ENCODE peak calls at places on chromosomes 16 and 17, in four cellular contexts. A is SW480; O is head of caudate nucleus; U is activated CD4-positive, alpha-beta memory T cell treated with anti-CD3 and anti-CD28 coated beads for 36 hours. E is an unnamed sample.

GRCh38 chr17:29176500-29177351 is 3.5 kb downstream of the MYO18A start:
- DNase-seq in A (peak), O (peak), U (peak), E (peak)

GRCh38 chr16:88920618-88921602 is 54.5 kb upstream of the PABPN1L start:
- DNase-seq in A (peak), O (no peak), U (peak), E (no peak)

GRCh38 chr16:85104821-85105391 is 7.4 kb downstream of the CIBAR2 start:
- DNase-seq in A (no peak), O (peak), U (peak), E (no peak)

GRCh38 chr16:86977076-86977676 is 340.0 kb downstream of the C16orf95 start:
- DNase-seq in A (no peak), O (no peak), U (no peak), E (no peak)

GRCh38 chr17:79651751-79652150 is 40.9 kb upstream of the RBFOX3 start:
- DNase-seq in A (no peak), O (no peak), U (no peak), E (no peak)

GRCh38 chr16:27703545-27703944 is 153.6 kb downstream of the KATNIP start:
- DNase-seq in A (no peak), O (peak), U (no peak), E (no peak)

GRCh38 chr17:58476812-58477211 is 11.4 kb downstream of the HSF5 start:
- DNase-seq in A (no peak), O (no peak), U (no peak), E (no peak)

GRCh38 chr16:87706278-87707000 is 59.3 kb downstream of the KLHDC4 start:
- DNase-seq in A (no peak), O (no peak), U (no peak), E (no peak)

GRCh38 chr17:74512041-74512440 is 19.2 kb downstream of the CD300LB start:
- DNase-seq in A (no peak), O (no peak), U (no peak), E (no peak)

GRCh38 chr17:82305727-82306300 is 11.6 kb downstream of the CD7 start:
- DNase-seq in A (no peak), O (no peak), U (peak), E (no peak)

GRCh38 chr17:2106308-2106707 is 51.4 kb downstream of the HIC1 start:
- DNase-seq in A (no peak), O (no peak), U (no peak), E (no peak)

GRCh38 chr17:30273373-30273772 is 18.4 kb downstream of the BLMH start:
- DNase-seq in A (no peak), O (no peak), U (no peak), E (no peak)

GRCh38 chr17:49337900-49338299 is 24.1 kb downstream of the ZNF652 start:
- DNase-seq in A (no peak), O (no peak), U (no peak), E (no peak)

GRCh38 chr17:38725066-38725465 is 5.1 kb upstream of the CISD3 start:
- DNase-seq in A (no peak), O (no peak), U (no peak), E (no peak)

GRCh38 chr17:48544356-48545021 is 420 bp downstream of the HOXB2 start:
- DNase-seq in A (no peak), O (no peak), U (peak), E (peak)

GRCh38 chr16:89863741-89864391 is 9.5 kb upstream of the TCF25 start:
- DNase-seq in A (no peak), O (no peak), U (peak), E (no peak)

GRCh38 chr17:71801301-71801700 is 319.5 kb upstream of the SOX9 start:
- DNase-seq in A (no peak), O (peak), U (no peak), E (no peak)

GRCh38 chr17:81740395-81740961 is 28.4 kb downstream of the SLC25A10 start:
- DNase-seq in A (no peak), O (no peak), U (no peak), E (no peak)

GRCh38 chr17:31680126-31680525 is 178.9 kb downstream of the COPRS start:
- DNase-seq in A (no peak), O (no peak), U (peak), E (no peak)

E was measured in T follicular helper cell.